ENCODE peak calls at places on chromosomes 13 and 19, in five cellular contexts. W is left ventricle myocardium inferior, K is uterus, S is neural crest cell, A is heart left ventricle. M is an unnamed sample.
A peak's percentile ranks its signal among the peaks of the same experiment; 100 is the strongest.

GRCh38 chr19:38993271-38993670 is 17.7 kb upstream of the FBXO17 start:
- DNase-seq in W (no peak), K (no peak), S (no peak), A (no peak), M (no peak)

GRCh38 chr13:77833331-77833863 is 85.2 kb downstream of the EDNRB start:
- DNase-seq in W (no peak), K (no peak), S (no peak), A (no peak), M (no peak)

GRCh38 chr19:8697671-8698432 is 743 bp downstream of the ACTL9 start:
- DNase-seq in W (no peak), K (no peak), S (peak; percentile 36), A (no peak), M (peak; percentile 41)

GRCh38 chr19:19493841-19494546 is 21.4 kb downstream of the TSSK6 start:
- DNase-seq in W (no peak), K (no peak), S (no peak), A (no peak), M (no peak)

GRCh38 chr13:110421696-110422395 is 114.8 kb downstream of the COL4A2 start:
- DNase-seq in W (no peak), K (no peak), S (no peak), A (no peak), M (peak; percentile 50)

GRCh38 chr13:19159761-19160420 is 21.7 kb downstream of the TUBA3C start:
- DNase-seq in W (no peak), K (no peak), S (no peak), A (no peak), M (no peak)

GRCh38 chr19:42052241-42052863 is 17.7 kb downstream of the GRIK5 start:
- DNase-seq in W (no peak), K (no peak), S (no peak), A (no peak), M (no peak)

GRCh38 chr13:74794147-74794546 is 659.9 kb upstream of the KLF12 start:
- DNase-seq in W (no peak), K (no peak), S (no peak), A (no peak), M (no peak)

GRCh38 chr19:50266896-50267295 is 62.3 kb downstream of the KCNC3 start:
- DNase-seq in W (no peak), K (no peak), S (no peak), A (no peak), M (peak; percentile 47)

GRCh38 chr13:74067818-74068217 is 66.4 kb downstream of the KLF12 start:
- DNase-seq in W (no peak), K (no peak), S (no peak), A (no peak), M (no peak)

GRCh38 chr19:50432221-50432626 is 468 bp upstream of the MYBPC2 start:
- DNase-seq in W (no peak), K (no peak), S (no peak), A (no peak), M (no peak)

GRCh38 chr13:84360843-84361242 is 478.6 kb upstream of the SLITRK1 start:
- DNase-seq in W (no peak), K (no peak), S (no peak), A (no peak), M (no peak)

GRCh38 chr13:62524498-62524897 is 1108.8 kb upstream of the PCDH20 start:
- DNase-seq in W (no peak), K (no peak), S (no peak), A (no peak), M (no peak)

GRCh38 chr19:46916971-46917370 is 56.2 kb downstream of the ARHGAP35 start:
- DNase-seq in W (no peak), K (no peak), S (no peak), A (no peak), M (peak; percentile 22)

GRCh38 chr13:98843482-98843877 is 91.0 kb upstream of the SLC15A1 start:
- DNase-seq in W (no peak), K (no peak), S (no peak), A (no peak), M (no peak)

GRCh38 chr19:39307822-39308530 is 11.8 kb downstream of the IFNL1 start:
- DNase-seq in W (no peak), K (no peak), S (no peak), A (no peak), M (no peak)

GRCh38 chr13:76820759-76821158 is 65.4 kb downstream of the KCTD12 start:
- DNase-seq in W (peak; percentile 61), K (peak; percentile 69), S (no peak), A (peak; percentile 77), M (no peak)

GRCh38 chr19:8343483-8343844 is 402 bp upstream of the KANK3 start:
- DNase-seq in W (no peak), K (no peak), S (no peak), A (no peak), M (no peak)

GRCh38 chr13:110528911-110529310 is 32.6 kb downstream of the RAB20 start:
- DNase-seq in W (no peak), K (no peak), S (no peak), A (no peak), M (no peak)

GRCh38 chr13:41944229-41944628 is 16.7 kb downstream of the VWA8 start:
- DNase-seq in W (no peak), K (no peak), S (no peak), A (no peak), M (no peak)

GRCh38 chr19:16258440-16258903 is 60.8 kb downstream of the AP1M1 start:
- DNase-seq in W (peak; percentile 81), K (peak; percentile 46), S (no peak), A (peak; percentile 89), M (no peak)

GRCh38 chr13:58994077-58994476 is 1169.7 kb downstream of the DIAPH3 start:
- DNase-seq in W (no peak), K (no peak), S (no peak), A (no peak), M (no peak)

GRCh38 chr13:96089749-96090239 is at the start of gene HS6ST3:
- DNase-seq in W (peak; percentile 28), K (peak; percentile 18), S (peak; percentile 20), A (peak; percentile 16), M (no peak)

DNA sequence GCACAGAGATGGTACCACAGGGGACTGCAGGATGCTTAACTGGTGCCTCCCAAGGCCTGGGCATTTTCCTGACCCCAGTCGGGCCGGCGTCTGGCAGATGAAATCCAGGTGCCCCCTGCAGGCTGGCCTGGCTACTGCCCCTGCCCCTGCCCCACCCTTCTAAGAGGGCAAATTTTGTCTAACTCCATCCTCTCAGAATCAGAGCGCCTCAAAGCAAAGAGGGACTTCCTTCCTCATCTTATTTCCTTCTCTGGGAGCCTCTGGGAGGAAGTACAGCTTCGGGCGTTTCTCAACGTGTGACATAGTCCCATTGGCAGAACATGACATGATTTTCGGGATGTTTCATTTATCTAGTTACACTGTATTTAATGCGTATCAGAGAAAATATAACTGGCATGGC is 2.7 kb downstream of the PRKACA start:
- DNase-seq in W (peak; percentile 67), K (no peak), S (peak; percentile 21), A (peak; percentile 51), M (peak; percentile 78)
- TF ChIP-seq CTCF in W (peak; percentile 70), K (peak; percentile 30), S (peak; percentile 58), A (peak; percentile 62), M (peak; percentile 61)

DNA sequence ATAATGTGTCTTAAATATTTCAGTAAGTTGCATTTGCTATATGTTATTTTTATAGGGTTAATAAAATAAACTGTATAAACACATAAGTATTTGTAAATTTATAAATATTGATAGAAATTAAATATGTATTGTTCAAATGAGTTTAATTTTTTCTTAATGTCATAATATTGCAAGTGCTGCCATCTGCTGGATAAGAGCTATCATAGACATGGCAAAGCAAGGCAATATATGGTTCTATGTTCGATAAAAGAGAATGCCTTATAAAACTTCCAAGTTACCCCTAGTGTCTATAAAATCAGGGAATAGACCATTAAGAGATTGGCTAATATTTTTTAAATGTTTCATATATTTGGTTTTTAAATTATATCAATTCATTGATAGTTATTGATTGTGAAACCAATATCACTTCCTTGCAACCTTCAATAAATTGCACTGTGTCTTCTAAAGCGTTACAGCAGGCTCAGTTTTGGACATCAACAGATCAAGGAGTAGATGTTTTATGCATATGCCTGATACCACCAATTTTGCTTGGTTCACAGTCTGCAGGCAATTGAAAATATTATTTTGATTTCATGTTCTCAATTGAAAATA is 29.0 kb upstream of the SLITRK6 start:
- DNase-seq in W (no peak), K (no peak), S (no peak), A (no peak), M (no peak)
- TF ChIP-seq CTCF in W (peak; percentile 69), K (no peak), S (peak; percentile 89), A (peak; percentile 47), M (peak; percentile 62)

DNA sequence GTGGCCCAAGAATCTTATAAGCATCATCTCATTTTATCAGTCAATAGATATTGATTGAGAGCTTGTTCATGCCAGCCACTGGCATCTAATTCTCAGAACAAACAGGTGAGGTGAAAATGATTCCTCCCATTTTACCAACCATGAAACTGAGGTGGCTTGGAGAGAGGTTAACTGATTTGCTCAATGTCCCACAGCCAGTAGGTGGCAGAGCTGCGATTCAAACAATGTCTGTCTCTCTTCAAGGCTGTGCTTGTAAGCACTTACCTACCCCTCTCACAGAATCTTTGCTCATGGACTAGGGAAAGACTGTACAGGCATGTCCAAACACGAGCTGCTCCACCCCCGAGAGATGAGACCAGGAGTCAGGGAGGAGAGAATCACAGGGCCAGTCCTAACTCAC is 21.5 kb upstream of the GSX1 start:
- DNase-seq in W (no peak), K (no peak), S (no peak), A (no peak), M (peak; percentile 59)
- TF ChIP-seq CTCF in W (peak; percentile 36), K (no peak), S (peak; percentile 57), A (no peak), M (peak; percentile 44)

DNA sequence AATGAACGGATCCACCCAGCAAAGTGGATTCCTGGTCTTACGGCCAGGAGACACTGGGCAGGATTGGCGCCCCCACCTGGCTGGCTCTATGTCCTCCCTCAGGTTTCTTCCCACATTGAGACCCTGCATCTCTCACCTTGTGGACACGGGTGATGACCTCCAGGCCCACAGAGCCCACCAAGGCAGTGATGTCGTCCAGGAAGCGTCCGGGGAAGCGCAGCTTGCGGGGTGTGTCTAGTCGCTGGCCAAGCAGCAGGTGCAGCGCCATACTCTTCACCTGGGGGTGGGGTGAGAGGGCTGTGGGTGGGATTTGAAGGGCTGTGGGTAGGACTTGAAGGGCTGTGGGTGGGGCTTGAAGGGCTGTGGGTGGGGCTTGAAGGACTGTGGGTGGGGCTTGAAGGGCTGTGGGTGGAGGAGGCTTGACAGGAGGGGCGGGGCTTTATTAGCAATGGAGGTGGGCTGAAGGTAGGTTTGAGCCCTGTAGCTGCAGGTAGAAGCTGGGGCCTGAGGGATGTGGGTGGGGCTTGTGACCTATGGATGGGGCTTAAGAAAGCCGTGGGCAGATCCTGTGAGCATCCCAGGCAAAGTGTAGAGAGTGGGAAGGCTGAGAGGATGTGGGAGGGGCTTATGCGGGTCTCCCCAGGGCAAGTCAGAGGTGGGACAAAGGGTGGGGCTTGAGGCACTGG is 12.1 kb upstream of the ANGPTL8 start:
- DNase-seq in W (no peak), K (no peak), S (no peak), A (no peak), M (peak; percentile 41)
- TF ChIP-seq CTCF in W (no peak), K (no peak), S (no peak), A (no peak), M (no peak)

GRCh38 chr19:2339644-2340310 is 11.3 kb downstream of the SPPL2B start:
- DNase-seq in W (no peak), K (no peak), S (no peak), A (no peak), M (no peak)
- TF ChIP-seq CTCF in W (no peak), K (no peak), S (no peak), A (no peak), M (no peak)

M was measured in activated CD8-positive, alpha-beta T cell treated with anti-CD3 and anti-CD28 coated beads for 36 hours.